ENCODE peak calls at places on chromosomes 12 and 14, in eight cellular contexts. M is colonic mucosa, F is gastrocnemius medialis, H is AG04450, X is testis, Z is dorsolateral prefrontal cortex, K is WERI-Rb-1, D is stomach. I is an unnamed sample.

GRCh38 chr14:23483216-23483854 is 13.8 kb downstream of the NGDN start:
- DNase-seq in M (no peak), Z (peak), F (no peak), H (no peak), D (no peak), X (peak), K (peak), I (no peak)

GRCh38 chr12:96376865-96377264 is 23.4 kb downstream of the CDK17 start:
- DNase-seq in D (no peak), K (no peak), Z (no peak), M (no peak), X (no peak), H (no peak), F (no peak), I (no peak)

GRCh38 chr14:94386085-94387031 is 2.0 kb downstream of the SERPINA1 start:
- DNase-seq in M (no peak), H (no peak), D (no peak), K (no peak), Z (no peak), F (no peak), X (no peak), I (no peak)

GRCh38 chr12:4164591-4165558 is 108.7 kb upstream of the CCND2 start:
- DNase-seq in F (no peak), D (peak), H (peak), K (no peak), M (peak), X (peak), Z (peak), I (peak)

GRCh38 chr12:77891531-77892147 is 60.9 kb downstream of the NAV3 start:
- DNase-seq in F (no peak), Z (no peak), D (no peak), X (no peak), K (no peak), H (no peak), M (no peak), I (no peak)

GRCh38 chr14:99537399-99537798 is 56.2 kb downstream of the CCNK start:
- DNase-seq in D (no peak), K (no peak), Z (no peak), X (no peak), F (no peak), M (no peak), H (peak), I (peak)

GRCh38 chr14:23145794-23146422 is 26.9 kb upstream of the CEBPE start:
- DNase-seq in D (no peak), H (no peak), K (peak), X (no peak), M (no peak), Z (no peak), F (peak), I (no peak)

GRCh38 chr14:102264775-102265174 is 40.2 kb downstream of the MOK start:
- DNase-seq in K (no peak), Z (no peak), F (no peak), D (no peak), M (no peak), X (peak), H (no peak), I (peak)

GRCh38 chr12:19088576-19088975 is 41.0 kb upstream of the PLEKHA5 start:
- DNase-seq in H (no peak), K (peak), M (no peak), X (no peak), D (no peak), F (no peak), Z (no peak), I (no peak)

GRCh38 chr14:64856528-64857445 is 22.9 kb downstream of the SPTB start:
- DNase-seq in F (no peak), X (no peak), Z (no peak), K (no peak), D (no peak), M (no peak), H (no peak), I (no peak)

GRCh38 chr14:74552623-74553022 is 59.1 kb downstream of the ISCA2 start:
- DNase-seq in Z (peak), K (no peak), X (peak), M (peak), D (peak), F (peak), H (no peak), I (peak)

GRCh38 chr12:69874606-69875005 is 49.6 kb downstream of the MYRFL start:
- DNase-seq in D (no peak), H (no peak), Z (no peak), K (no peak), X (no peak), M (no peak), F (no peak), I (no peak)

GRCh38 chr12:15851919-15852318 is 30.3 kb upstream of the STRAP start:
- DNase-seq in X (no peak), H (no peak), D (no peak), F (no peak), M (no peak), Z (no peak), K (no peak), I (no peak)

GRCh38 chr14:94971750-94972149 is 185.6 kb downstream of the DICER1 start:
- DNase-seq in K (no peak), X (peak), Z (no peak), F (peak), D (peak), M (no peak), H (no peak), I (no peak)

GRCh38 chr12:41034686-41035085 is 153.4 kb upstream of the PDZRN4 start:
- DNase-seq in H (no peak), Z (no peak), X (peak), M (no peak), K (no peak), D (no peak), F (no peak), I (no peak)

GRCh38 chr14:73472182-73473114 is 14.1 kb upstream of the NUMB start:
- DNase-seq in K (no peak), D (no peak), M (no peak), F (no peak), Z (no peak), X (peak), H (peak), I (no peak)

GRCh38 chr14:90611936-90612335 is 204.3 kb downstream of the TTC7B start:
- DNase-seq in F (no peak), H (no peak), M (no peak), D (no peak), Z (no peak), X (no peak), K (no peak), I (no peak)

GRCh38 chr14:103281496-103282231 is 52.4 kb upstream of the EIF5 start:
- DNase-seq in F (peak), K (peak), H (no peak), X (peak), Z (no peak), M (peak), D (peak), I (peak)

GRCh38 chr12:65663648-65664047 is 160.6 kb upstream of the HMGA2 start:
- DNase-seq in D (no peak), X (no peak), F (no peak), M (no peak), Z (no peak), H (no peak), K (no peak), I (no peak)

GRCh38 chr12:94831081-94831747 is 172.3 kb downstream of the NDUFA12 start:
- DNase-seq in F (no peak), D (no peak), K (no peak), X (no peak), Z (no peak), M (no peak), H (no peak), I (no peak)

GRCh38 chr12:26121841-26122680 is 2.8 kb downstream of the BHLHE41 start:
- DNase-seq in Z (peak), X (no peak), H (no peak), F (no peak), M (peak), D (no peak), K (peak), I (no peak)

GRCh38 chr14:65258391-65258790 is 154.1 kb upstream of the FUT8 start:
- DNase-seq in K (no peak), X (no peak), Z (no peak), D (no peak), H (no peak), M (no peak), F (no peak), I (no peak)

GRCh38 chr14:69625299-69626131 is 14.1 kb downstream of the SUSD6 start:
- DNase-seq in D (peak), M (peak), F (peak), H (no peak), K (no peak), Z (peak), X (peak), I (peak)

GRCh38 chr14:54686219-54686870 is 119.4 kb downstream of the SAMD4A start:
- DNase-seq in X (peak), H (peak), M (peak), D (no peak), F (peak), K (no peak), Z (no peak), I (peak)

GRCh38 chr14:36454599-36455240 is 65.3 kb downstream of the NKX2-1 start:
- DNase-seq in K (no peak), H (no peak), Z (no peak), M (no peak), D (no peak), X (no peak), F (no peak), I (no peak)

GRCh38 chr12:95613021-95613420 is 61.7 kb upstream of the USP44 start:
- DNase-seq in H (no peak), K (no peak), M (no peak), Z (no peak), D (no peak), X (no peak), F (no peak), I (no peak)

GRCh38 chr12:52581066-52581465 is 7.4 kb upstream of the KRT74 start:
- DNase-seq in Z (no peak), F (no peak), K (no peak), H (no peak), X (no peak), D (no peak), M (no peak), I (no peak)

GRCh38 chr12:74890237-74890599 is 319.4 kb downstream of the KCNC2 start:
- DNase-seq in H (peak), M (no peak), F (no peak), K (no peak), D (no peak), Z (no peak), X (peak), I (peak)

GRCh38 chr14:31988237-31988636 is 88.9 kb upstream of the ARHGAP5 start:
- DNase-seq in X (no peak), Z (no peak), K (no peak), F (no peak), H (no peak), M (no peak), D (no peak), I (no peak)

GRCh38 chr12:11771895-11772502 is 122.5 kb downstream of the ETV6 start:
- DNase-seq in K (no peak), X (no peak), D (no peak), M (no peak), F (no peak), Z (no peak), H (no peak), I (no peak)

DNA sequence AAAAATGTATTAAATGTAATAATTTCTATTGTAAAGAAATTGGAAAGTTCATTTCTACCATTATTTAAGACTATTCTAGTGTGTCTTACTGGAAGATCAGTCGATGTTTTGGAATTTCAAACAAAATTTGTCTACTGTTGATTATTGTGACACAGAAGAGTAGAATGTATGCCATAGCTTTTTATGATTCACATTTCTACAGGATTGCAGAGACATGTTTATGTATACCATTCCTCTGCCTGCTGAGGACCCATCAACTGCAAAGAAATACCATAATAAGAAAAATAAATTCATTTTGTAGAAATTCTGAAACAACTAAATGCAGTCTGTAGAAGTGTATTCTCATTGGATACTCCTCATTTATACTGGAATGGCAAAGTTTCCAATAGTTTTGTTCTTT is 172.8 kb upstream of the LRIG3 start:
- DNase-seq in X (no peak), D (no peak), M (no peak), K (no peak), H (peak), F (no peak), Z (no peak), I (no peak)
- H3K4me3 ChIP-seq in X (no peak), D (no peak), M (no peak), K (no peak), H (no peak), F (no peak), Z (no peak), I (no peak)

DNA sequence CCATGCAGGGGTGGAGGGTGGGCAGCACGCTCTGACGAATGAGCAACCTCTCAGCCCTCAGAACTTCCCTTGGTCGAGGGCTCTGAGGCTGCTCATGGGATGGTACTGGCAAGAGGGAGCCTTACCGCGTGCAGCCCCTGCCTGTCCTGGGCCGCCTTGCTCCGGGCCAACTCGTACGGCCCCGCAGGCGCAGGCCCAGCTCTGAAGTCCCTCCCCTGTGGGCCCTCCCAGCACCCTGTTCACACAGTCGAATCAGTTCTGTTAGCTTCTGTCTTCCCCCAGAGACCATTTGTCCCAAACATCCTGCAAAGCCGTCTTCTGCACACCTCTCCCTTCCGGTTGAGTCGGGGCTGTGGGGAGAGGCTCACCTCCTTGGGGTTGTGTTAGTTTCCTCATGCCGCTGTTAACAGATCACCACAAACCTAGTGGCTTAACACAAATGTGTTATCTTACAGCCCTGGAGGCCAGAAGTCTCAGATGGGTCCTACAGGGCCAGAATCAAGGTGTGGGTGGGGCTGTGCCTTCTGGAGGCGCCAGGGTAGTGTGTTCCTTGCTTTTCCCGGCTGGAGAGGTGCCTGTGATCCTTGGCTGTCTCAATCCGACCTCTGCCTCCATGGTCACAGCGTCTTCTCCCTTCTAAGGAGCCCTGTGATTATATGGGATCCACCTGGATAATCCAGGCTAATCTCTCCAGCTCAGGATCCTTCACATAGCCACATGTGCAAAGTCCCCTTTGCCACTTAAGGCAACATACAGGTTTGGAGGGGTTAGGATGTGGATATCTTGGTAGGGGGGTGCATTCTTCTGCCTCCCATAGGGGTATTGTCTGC is 901 bp upstream of the HVCN1 start:
- DNase-seq in K (peak), F (no peak), M (peak), D (peak), H (no peak), Z (no peak), X (peak), I (no peak)
- H3K4me3 ChIP-seq in K (no peak), F (peak), M (peak), D (peak), H (peak), Z (peak), X (peak), I (no peak)

DNA sequence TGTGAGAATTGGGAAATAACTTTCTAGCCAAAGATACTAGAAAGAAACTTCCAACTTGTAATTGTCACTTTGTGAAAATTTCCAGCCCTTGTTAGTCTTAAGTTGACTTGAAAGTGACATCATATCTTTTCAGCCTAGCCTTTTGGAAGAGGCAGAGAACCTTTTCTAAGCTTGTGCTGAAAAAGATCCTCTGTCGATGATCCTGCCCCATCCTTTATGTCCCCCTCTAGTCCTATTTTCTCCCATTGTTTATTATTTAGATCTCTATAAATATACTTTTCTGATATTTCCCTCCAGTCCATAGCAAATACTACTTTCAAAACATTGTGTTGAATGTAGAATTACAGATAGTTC is 2.8 kb downstream of the CHST11 start:
- DNase-seq in H (no peak), D (no peak), K (no peak), M (no peak), X (no peak), F (no peak), Z (no peak), I (no peak)
- H3K4me3 ChIP-seq in H (no peak), D (peak), K (no peak), M (peak), X (peak), F (no peak), Z (peak), I (no peak)

GRCh38 chr12:57965766-57966165 is 24.4 kb downstream of the ATP23 start:
- DNase-seq in Z (no peak), M (no peak), D (no peak), X (no peak), F (no peak), K (no peak), H (no peak), I (no peak)
- H3K4me3 ChIP-seq in Z (no peak), M (no peak), D (no peak), X (no peak), F (no peak), K (no peak), H (no peak), I (no peak)